ENCODE peak calls at places on chromosomes 5 and 9, in nine cellular contexts. F, K, H, C, Y, U, S, I and G are unnamed samples.

GRCh38 chr5:81163641-81164040 is 69.5 kb upstream of the CKMT2 start:
- DNase-seq in F (no peak), K (no peak), H (no peak), C (no peak), Y (no peak), U (no peak), S (no peak), I (no peak), G (no peak)

GRCh38 chr5:150409638-150410523 is 2.8 kb downstream of the CD74 start:
- DNase-seq in F (peak), K (peak), H (peak), C (peak), Y (peak), U (peak), S (peak), I (peak), G (peak)

GRCh38 chr9:115262477-115262876 is 144.5 kb upstream of the TNC start:
- DNase-seq in F (peak), K (no peak), H (peak), C (peak), Y (no peak), U (peak), S (peak), I (no peak), G (peak)

GRCh38 chr5:102638316-102638715 is 116.8 kb upstream of the PAM start:
- DNase-seq in F (no peak), K (no peak), H (no peak), C (no peak), Y (no peak), U (no peak), S (no peak), I (no peak), G (no peak)

GRCh38 chr5:112491257-112491656 is 72.2 kb upstream of the EPB41L4A start:
- DNase-seq in F (no peak), K (no peak), H (peak), C (no peak), Y (no peak), U (no peak), S (no peak), I (no peak), G (no peak)

GRCh38 chr5:180160215-180160614 is 48.8 kb downstream of the RASGEF1C start:
- DNase-seq in F (no peak), K (no peak), H (no peak), C (no peak), Y (no peak), U (no peak), S (no peak), I (no peak), G (no peak)

GRCh38 chr5:132422720-132423442 is 53.4 kb downstream of the SLC22A5 start:
- DNase-seq in F (no peak), K (peak), H (no peak), C (no peak), Y (peak), U (no peak), S (no peak), I (no peak), G (no peak)

GRCh38 chr5:96247097-96247675 is 185.9 kb downstream of the PCSK1 start:
- DNase-seq in F (no peak), K (peak), H (no peak), C (peak), Y (no peak), U (peak), S (no peak), I (no peak), G (no peak)

GRCh38 chr9:121660876-121661275 is 9.4 kb downstream of the DAB2IP start:
- DNase-seq in F (no peak), K (no peak), H (no peak), C (no peak), Y (no peak), U (no peak), S (no peak), I (no peak), G (no peak)

GRCh38 chr9:131885144-131885609 is 145.3 kb upstream of the RAPGEF1 start:
- DNase-seq in F (no peak), K (peak), H (no peak), C (no peak), Y (no peak), U (no peak), S (peak), I (no peak), G (no peak)

GRCh38 chr5:82413302-82414042 is 135.3 kb upstream of the RPS23 start:
- DNase-seq in F (no peak), K (no peak), H (no peak), C (no peak), Y (no peak), U (no peak), S (no peak), I (no peak), G (no peak)

GRCh38 chr5:110297152-110297670 is 429.3 kb downstream of the TMEM232 start:
- DNase-seq in F (no peak), K (no peak), H (no peak), C (no peak), Y (no peak), U (no peak), S (no peak), I (no peak), G (no peak)

GRCh38 chr9:123569343-123569694 is 213.3 kb downstream of the CRB2 start:
- DNase-seq in F (no peak), K (no peak), H (no peak), C (peak), Y (no peak), U (no peak), S (no peak), I (no peak), G (no peak)

GRCh38 chr9:17453751-17454150 is 125.1 kb upstream of the SH3GL2 start:
- DNase-seq in F (no peak), K (no peak), H (no peak), C (no peak), Y (no peak), U (no peak), S (no peak), I (no peak), G (no peak)

GRCh38 chr9:116096046-116096445 is 57.5 kb upstream of the PAPPA start:
- DNase-seq in F (no peak), K (no peak), H (no peak), C (no peak), Y (no peak), U (no peak), S (no peak), I (no peak), G (no peak)

GRCh38 chr9:93295031-93295430 is 111.1 kb downstream of the WNK2 start:
- DNase-seq in F (no peak), K (no peak), H (no peak), C (no peak), Y (peak), U (no peak), S (peak), I (no peak), G (no peak)

GRCh38 chr5:65834306-65834705 is 92.1 kb upstream of the ERBIN start:
- DNase-seq in F (no peak), K (no peak), H (no peak), C (no peak), Y (no peak), U (no peak), S (no peak), I (no peak), G (no peak)

GRCh38 chr5:44952376-44952775 is 143.6 kb downstream of the MRPS30 start:
- DNase-seq in F (no peak), K (peak), H (peak), C (no peak), Y (no peak), U (no peak), S (no peak), I (no peak), G (no peak)

DNA sequence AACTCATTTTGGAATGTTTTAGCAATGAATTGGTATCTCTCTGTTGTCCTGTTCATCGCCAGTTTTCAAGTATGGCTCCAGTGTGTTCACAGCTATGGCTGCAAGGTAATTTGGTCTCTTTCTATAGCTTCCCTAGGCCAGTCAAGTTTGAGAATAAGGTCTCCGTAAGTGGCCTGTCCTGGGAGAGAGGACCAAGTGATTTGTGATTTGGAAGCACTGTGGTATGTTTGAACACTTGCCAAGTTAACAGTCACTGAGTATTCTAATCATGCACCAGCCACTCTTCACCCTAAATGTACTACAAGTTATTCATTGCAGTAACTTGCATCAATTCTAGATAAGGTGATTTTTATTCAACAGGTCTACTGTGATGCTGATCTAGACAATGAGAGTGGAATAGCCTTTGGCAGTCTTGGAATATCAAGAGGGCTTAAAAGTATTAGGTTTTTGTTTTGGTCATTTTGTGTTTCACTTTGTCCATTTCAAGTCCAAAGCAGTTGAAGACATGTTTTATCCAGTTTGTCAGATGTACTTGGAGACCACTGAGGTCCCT is 41.1 kb downstream of the G3BP1 start:
- DNase-seq in F (no peak), K (no peak), H (no peak), C (no peak), Y (no peak), U (no peak), S (no peak), I (no peak), G (no peak)
- TF ChIP-seq POLR2A in F (no peak), K (no peak), H (no peak), C (no peak), Y (no peak), U (no peak), S (no peak), I (no peak), G (no peak)

GRCh38 chr9:97529363-97530076 is 28.1 kb downstream of the TMOD1 start:
- DNase-seq in F (no peak), K (no peak), H (peak), C (no peak), Y (peak), U (no peak), S (no peak), I (no peak), G (peak)
- TF ChIP-seq POLR2A in F (no peak), K (no peak), H (no peak), C (no peak), Y (no peak), U (no peak), S (no peak), I (no peak), G (no peak)

GRCh38 chr5:159106569-159107282 is 7.0 kb upstream of the EBF1 start:
- DNase-seq in F (peak), K (peak), H (peak), C (no peak), Y (peak), U (no peak), S (peak), I (peak), G (peak)
- TF ChIP-seq POLR2A in F (no peak), K (no peak), H (no peak), C (no peak), Y (no peak), U (no peak), S (no peak), I (peak), G (no peak)

DNA sequence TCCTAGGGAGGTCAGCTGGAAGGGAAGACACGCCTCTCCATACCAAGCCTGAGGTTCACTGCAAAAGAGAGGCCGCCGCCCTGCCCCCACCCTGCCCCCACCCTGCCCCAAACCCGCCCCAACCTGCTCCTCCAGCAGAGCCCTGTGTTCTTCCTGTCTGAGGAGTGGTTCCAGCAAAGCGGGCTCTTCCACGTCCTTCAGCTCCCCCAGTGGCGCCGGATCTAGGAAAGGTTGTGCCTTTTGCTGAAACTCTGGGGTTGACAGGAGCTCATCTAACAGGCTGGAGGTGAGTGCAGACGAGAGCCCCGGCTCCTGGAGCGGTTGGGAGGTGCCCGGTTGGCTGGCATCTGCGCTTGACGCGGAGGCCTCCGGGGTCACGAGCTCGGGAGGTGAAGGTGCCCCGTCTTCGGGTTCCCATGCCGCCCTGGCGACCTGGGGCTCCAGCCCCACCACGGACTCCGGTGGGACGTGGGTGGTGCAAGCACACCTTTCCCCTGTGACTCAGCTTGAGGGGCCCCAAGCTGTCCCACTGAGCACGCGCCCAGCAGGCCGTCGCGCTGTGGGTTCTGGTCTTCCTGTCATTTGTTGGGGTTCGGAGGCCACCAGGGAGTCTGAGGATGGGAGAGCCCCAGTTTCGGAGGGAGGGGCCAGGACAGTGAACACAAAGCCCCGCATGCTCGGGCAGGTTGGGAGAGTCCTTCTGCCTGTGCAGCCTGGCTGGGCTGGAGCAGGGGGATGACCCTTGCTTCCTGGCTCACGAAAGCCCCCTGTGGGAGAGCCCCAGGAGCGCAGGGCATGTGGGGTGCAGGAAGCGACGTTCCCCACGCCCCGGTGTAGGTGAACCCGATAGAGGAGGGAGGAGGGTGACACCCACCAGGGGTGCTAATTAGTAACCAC is 1467.1 kb downstream of the FOXD4L5 start:
- DNase-seq in F (peak), K (peak), H (no peak), C (peak), Y (peak), U (peak), S (peak), I (peak), G (no peak)
- TF ChIP-seq POLR2A in F (no peak), K (no peak), H (peak), C (no peak), Y (no peak), U (no peak), S (no peak), I (no peak), G (no peak)